ENCODE peak calls at places on chromosomes 2 and 18, in four cellular contexts. E is K562, Z is GM12878, B is HepG2. T is an unnamed sample.

GRCh38 chr18:79797518-79798345 is at the start of gene KCNG2:
- DNase-seq in B (no peak), Z (no peak), E (no peak), T (peak)

GRCh38 chr2:45000341-45000901 is 8.8 kb downstream of the SIX2 start:
- DNase-seq in E (peak), Z (no peak), B (no peak), T (peak)

GRCh38 chr2:76861708-76862107 is 660.5 kb downstream of the LRRTM4 start:
- DNase-seq in B (no peak), Z (peak), E (no peak), T (no peak)

GRCh38 chr2:234060236-234060635 is 9.7 kb downstream of the SPP2 start:
- DNase-seq in Z (no peak), B (no peak), E (no peak), T (no peak)

GRCh38 chr18:49966090-49966489 is 152.8 kb upstream of the ACAA2 start:
- DNase-seq in Z (no peak), B (no peak), E (no peak), T (no peak)

GRCh38 chr2:85394976-85395375 is 15.2 kb downstream of the CAPG start:
- DNase-seq in E (no peak), B (no peak), Z (no peak), T (no peak)

GRCh38 chr2:240791821-240792657 is 28.0 kb downstream of the KIF1A start:
- DNase-seq in Z (no peak), E (no peak), B (no peak), T (no peak)

GRCh38 chr2:11703700-11704099 is 33.7 kb upstream of the NTSR2 start:
- DNase-seq in E (no peak), B (no peak), Z (no peak), T (no peak)

GRCh38 chr2:85394256-85394655 is 15.9 kb downstream of the CAPG start:
- DNase-seq in B (no peak), Z (no peak), E (no peak), T (no peak)

GRCh38 chr2:29954316-29954715 is 32.9 kb upstream of the ALK start:
- DNase-seq in E (no peak), B (no peak), Z (no peak), T (no peak)

GRCh38 chr2:164697688-164698290 is 76.5 kb upstream of the GRB14 start:
- DNase-seq in E (peak), B (peak), Z (no peak), T (no peak)

GRCh38 chr2:148829618-148830017 is 45.4 kb upstream of the KIF5C start:
- DNase-seq in E (no peak), B (no peak), Z (no peak), T (no peak)

GRCh38 chr2:44929680-44930273 is 11.7 kb upstream of the SIX3 start:
- DNase-seq in E (no peak), Z (no peak), B (no peak), T (peak)

GRCh38 chr2:148244593-148245292 is 223.9 kb downstream of the MBD5 start:
- DNase-seq in B (peak), E (no peak), Z (no peak), T (no peak)

GRCh38 chr2:112725545-112726457 is 5.0 kb downstream of the NT5DC4 start:
- DNase-seq in B (peak), E (no peak), Z (peak), T (no peak)

GRCh38 chr18:2411381-2411977 is 159.8 kb downstream of the METTL4 start:
- DNase-seq in E (no peak), Z (no peak), B (no peak), T (no peak)

GRCh38 chr2:99980200-99980599 is 162.2 kb downstream of the AFF3 start:
- DNase-seq in E (no peak), B (no peak), Z (no peak), T (no peak)

DNA sequence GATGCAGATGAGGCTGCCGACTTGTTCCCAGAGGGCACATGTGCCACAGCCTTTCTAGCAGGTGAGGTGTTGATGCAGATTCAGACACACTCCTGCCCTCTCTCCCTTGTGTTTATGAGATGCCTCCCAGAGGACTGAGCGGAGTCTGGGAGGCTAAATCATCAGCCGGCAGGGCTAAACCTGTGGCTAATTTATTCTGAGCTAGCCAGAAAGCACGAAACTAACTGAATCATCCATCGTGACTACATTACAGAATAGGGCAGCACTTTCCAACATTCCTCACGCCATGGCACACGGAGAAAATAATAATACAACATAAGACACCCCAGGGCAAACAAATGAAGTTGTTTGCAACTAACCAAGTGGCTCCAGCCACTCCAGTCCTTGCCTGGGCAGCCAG is 101.7 kb upstream of the FZD7 start:
- DNase-seq in E (no peak), Z (no peak), B (no peak), T (no peak)
- TF ChIP-seq CBFB in E (no peak), Z (no peak), B (no peak), T (no peak)

GRCh38 chr2:179541586-179541985 is 277.0 kb upstream of the SESTD1 start:
- DNase-seq in Z (no peak), B (peak), E (no peak), T (no peak)
- TF ChIP-seq ATF2 in Z (no peak), B (no peak), E (no peak), T (no peak)

DNA sequence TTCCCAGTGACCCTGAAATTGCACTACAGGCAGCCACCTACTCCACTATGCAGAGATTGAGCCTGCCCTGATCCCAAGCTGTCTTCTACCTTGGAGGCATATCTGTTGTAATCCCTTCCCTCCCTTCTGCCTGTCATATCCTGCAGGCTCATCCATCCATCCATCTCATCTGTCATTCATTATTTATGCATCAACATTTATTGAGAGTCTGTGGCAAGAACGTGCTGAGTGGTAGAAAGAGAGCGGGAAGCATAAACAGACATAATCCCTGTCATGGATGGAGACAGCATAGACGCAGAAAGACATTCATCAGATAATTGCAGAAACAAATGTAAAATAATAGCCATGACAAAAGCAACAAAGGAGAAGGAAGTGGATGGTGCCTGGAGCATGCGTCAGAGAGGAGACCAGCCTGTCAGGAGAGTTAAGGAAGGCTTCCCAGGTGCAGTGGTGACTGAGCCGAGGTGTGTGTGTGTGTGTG is 110.7 kb upstream of the STPG4 start:
- DNase-seq in Z (no peak), B (no peak), E (no peak), T (no peak)
- TF ChIP-seq CBFB in Z (no peak), B (no peak), E (no peak), T (no peak)

GRCh38 chr18:48293954-48294893 is 115.0 kb downstream of the ZBTB7C start:
- DNase-seq in B (no peak), Z (no peak), E (no peak), T (no peak)
- TF ChIP-seq ATF2 in B (no peak), Z (no peak), E (no peak), T (no peak)

DNA sequence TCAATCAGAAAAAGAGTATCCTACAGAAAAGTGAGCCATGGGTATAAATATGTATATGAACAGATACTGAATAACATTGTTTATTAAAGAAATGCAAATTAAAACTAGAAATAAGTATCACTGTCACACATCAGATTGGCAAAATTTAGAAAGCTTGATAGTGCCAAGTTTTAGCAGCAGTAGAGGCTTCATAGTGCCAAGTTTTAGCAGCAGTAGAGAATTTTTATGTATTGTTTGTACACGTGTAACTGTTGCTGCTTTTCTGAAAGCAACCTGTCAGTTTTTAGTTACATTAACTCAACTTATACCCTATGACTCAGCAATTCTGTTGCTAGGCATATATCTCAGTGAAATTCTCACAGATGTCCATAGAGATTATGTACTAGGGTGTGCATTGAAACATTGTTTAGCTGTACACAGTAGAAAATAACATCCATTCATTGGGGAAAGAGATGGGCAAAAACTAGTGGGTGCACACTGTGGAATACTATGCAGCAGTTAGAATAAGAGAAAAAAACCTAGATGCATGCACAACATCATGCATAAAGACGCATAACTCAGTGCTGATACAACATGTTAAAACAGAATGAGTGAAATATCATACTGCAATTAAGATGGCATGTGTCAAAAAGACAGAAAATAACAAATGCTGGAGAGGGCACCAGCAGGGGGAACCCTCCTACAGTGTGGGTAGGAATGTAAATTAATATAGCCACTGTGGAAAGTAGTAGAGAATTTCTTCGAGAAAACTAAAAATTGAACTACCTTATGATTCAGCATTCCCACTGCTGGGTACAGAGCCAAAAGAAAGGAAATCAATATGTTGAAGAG is 294.5 kb upstream of the NT5C1B start:
- DNase-seq in E (no peak), B (peak), Z (no peak), T (peak)
- TF ChIP-seq CBFB in E (no peak), B (no peak), Z (no peak), T (no peak)